ENCODE peak calls at places on chromosomes 5 and 9, in five cellular contexts. One of them, this sample, is unnamed.

GRCh38 chr5:93078082-93079038 is 502.7 kb downstream of the NR2F1-AS1 start:
- DNase-seq in RWPE1: peak
- DNase-seq in OCI-LY7: no peak
- DNase-seq in HFF-Myc: peak
- DNase-seq in AG09309: peak
- DNase-seq in this sample: peak

GRCh38 chr9:123742009-123742767 is 187.7 kb downstream of the DENND1A start:
- DNase-seq in RWPE1: no peak
- DNase-seq in OCI-LY7: no peak
- DNase-seq in HFF-Myc: no peak
- DNase-seq in AG09309: no peak
- DNase-seq in this sample: no peak

GRCh38 chr5:17679597-17680187 is 45.4 kb downstream of the TAF11L14 start:
- DNase-seq in HFF-Myc: no peak
- DNase-seq in AG09309: no peak
- DNase-seq in OCI-LY7: no peak
- DNase-seq in RWPE1: peak
- DNase-seq in this sample: peak

GRCh38 chr9:77534376-77535057 is 113.6 kb downstream of the GNA14 start:
- DNase-seq in RWPE1: no peak
- DNase-seq in OCI-LY7: no peak
- DNase-seq in HFF-Myc: no peak
- DNase-seq in AG09309: no peak
- DNase-seq in this sample: no peak

GRCh38 chr5:157955541-157956172 is 96.7 kb upstream of the CLINT1 start:
- DNase-seq in AG09309: no peak
- DNase-seq in OCI-LY7: no peak
- DNase-seq in HFF-Myc: no peak
- DNase-seq in RWPE1: peak
- DNase-seq in this sample: peak

GRCh38 chr9:137000177-137000930 is 4.0 kb upstream of the CLIC3 start:
- DNase-seq in RWPE1: no peak
- DNase-seq in HFF-Myc: no peak
- DNase-seq in OCI-LY7: peak
- DNase-seq in AG09309: peak
- DNase-seq in this sample: no peak

GRCh38 chr9:12859704-12860251 is 85.0 kb downstream of the LURAP1L start:
- DNase-seq in HFF-Myc: no peak
- DNase-seq in RWPE1: peak
- DNase-seq in OCI-LY7: no peak
- DNase-seq in AG09309: peak
- DNase-seq in this sample: peak

GRCh38 chr9:109498195-109499060 is at the start of gene PTPN3:
- DNase-seq in OCI-LY7: no peak
- DNase-seq in RWPE1: peak
- DNase-seq in HFF-Myc: no peak
- DNase-seq in AG09309: no peak
- DNase-seq in this sample: peak

GRCh38 chr9:36101916-36102741 is 34.4 kb upstream of the GLIPR2 start:
- DNase-seq in RWPE1: peak
- DNase-seq in AG09309: peak
- DNase-seq in OCI-LY7: no peak
- DNase-seq in HFF-Myc: peak
- DNase-seq in this sample: peak

GRCh38 chr9:134839441-134840125 is 41.0 kb upstream of the FCN2 start:
- DNase-seq in AG09309: no peak
- DNase-seq in OCI-LY7: no peak
- DNase-seq in RWPE1: no peak
- DNase-seq in HFF-Myc: no peak
- DNase-seq in this sample: no peak

GRCh38 chr9:113309204-113309813 is 6.1 kb upstream of the RNF183 start:
- DNase-seq in RWPE1: peak
- DNase-seq in HFF-Myc: no peak
- DNase-seq in OCI-LY7: peak
- DNase-seq in AG09309: no peak
- DNase-seq in this sample: peak

GRCh38 chr5:373710-374602 is 52.4 kb downstream of the AHRR start:
- DNase-seq in AG09309: no peak
- DNase-seq in RWPE1: peak
- DNase-seq in HFF-Myc: no peak
- DNase-seq in OCI-LY7: no peak
- DNase-seq in this sample: peak

GRCh38 chr9:69325409-69326212 is 596 bp downstream of the ENTREP1 start:
- DNase-seq in AG09309: no peak
- DNase-seq in RWPE1: no peak
- DNase-seq in HFF-Myc: no peak
- DNase-seq in OCI-LY7: no peak
- DNase-seq in this sample: no peak

GRCh38 chr5:174533771-174534221 is 190.6 kb upstream of the MSX2 start:
- DNase-seq in AG09309: peak
- DNase-seq in HFF-Myc: peak
- DNase-seq in OCI-LY7: no peak
- DNase-seq in RWPE1: peak
- DNase-seq in this sample: peak

GRCh38 chr5:171435908-171436307 is 16.5 kb downstream of the FGF18 start:
- DNase-seq in OCI-LY7: no peak
- DNase-seq in RWPE1: no peak
- DNase-seq in HFF-Myc: no peak
- DNase-seq in AG09309: no peak
- DNase-seq in this sample: no peak

GRCh38 chr5:3825888-3826465 is 230.3 kb downstream of the IRX1 start:
- DNase-seq in OCI-LY7: no peak
- DNase-seq in RWPE1: no peak
- DNase-seq in HFF-Myc: no peak
- DNase-seq in AG09309: no peak
- DNase-seq in this sample: no peak

GRCh38 chr9:137064027-137064879 is 6.1 kb downstream of the SAPCD2 start:
- DNase-seq in RWPE1: peak
- DNase-seq in AG09309: no peak
- DNase-seq in OCI-LY7: peak
- DNase-seq in HFF-Myc: no peak
- DNase-seq in this sample: peak

GRCh38 chr5:135916638-135917263 is 21.1 kb upstream of the IL9 start:
- DNase-seq in OCI-LY7: no peak
- DNase-seq in HFF-Myc: peak
- DNase-seq in RWPE1: no peak
- DNase-seq in AG09309: no peak
- DNase-seq in this sample: no peak

GRCh38 chr5:180976518-180976917 is 12.1 kb upstream of the BTNL3 start:
- DNase-seq in OCI-LY7: peak
- DNase-seq in RWPE1: no peak
- DNase-seq in AG09309: no peak
- DNase-seq in HFF-Myc: no peak
- DNase-seq in this sample: no peak

GRCh38 chr5:133056891-133057290 is 5.1 kb downstream of the HSPA4 start:
- DNase-seq in OCI-LY7: no peak
- DNase-seq in AG09309: no peak
- DNase-seq in HFF-Myc: no peak
- DNase-seq in RWPE1: no peak
- DNase-seq in this sample: no peak
- TF ChIP-seq CTCF in OCI-LY7: no peak
- TF ChIP-seq CTCF in AG09309: no peak
- TF ChIP-seq CTCF in HFF-Myc: no peak
- TF ChIP-seq CTCF in RWPE1: no peak
- TF ChIP-seq CTCF in this sample: no peak

GRCh38 chr9:120510816-120511215 is 69.2 kb downstream of the CDK5RAP2 start:
- DNase-seq in AG09309: no peak
- DNase-seq in RWPE1: no peak
- DNase-seq in OCI-LY7: no peak
- DNase-seq in HFF-Myc: no peak
- DNase-seq in this sample: peak

GRCh38 chr9:120500733-120501132 is 79.2 kb downstream of the CDK5RAP2 start:
- DNase-seq in RWPE1: no peak
- DNase-seq in HFF-Myc: no peak
- DNase-seq in OCI-LY7: no peak
- DNase-seq in AG09309: no peak
- DNase-seq in this sample: no peak

GRCh38 chr9:120507936-120508510 is 71.9 kb downstream of the CDK5RAP2 start:
- DNase-seq in AG09309: no peak
- DNase-seq in RWPE1: no peak
- DNase-seq in HFF-Myc: no peak
- DNase-seq in OCI-LY7: no peak
- DNase-seq in this sample: no peak

GRCh38 chr9:120505186-120505585 is 74.8 kb downstream of the CDK5RAP2 start:
- DNase-seq in OCI-LY7: no peak
- DNase-seq in AG09309: no peak
- DNase-seq in RWPE1: no peak
- DNase-seq in HFF-Myc: no peak
- DNase-seq in this sample: peak
- TF ChIP-seq CTCF in OCI-LY7: no peak
- TF ChIP-seq CTCF in AG09309: peak
- TF ChIP-seq CTCF in RWPE1: no peak
- TF ChIP-seq CTCF in HFF-Myc: no peak
- TF ChIP-seq CTCF in this sample: no peak

GRCh38 chr5:64506567-64507321 is 929 bp downstream of the RGS7BP start:
- DNase-seq in OCI-LY7: no peak
- DNase-seq in RWPE1: no peak
- DNase-seq in HFF-Myc: no peak
- DNase-seq in AG09309: no peak
- DNase-seq in this sample: no peak
- TF ChIP-seq CTCF in OCI-LY7: no peak
- TF ChIP-seq CTCF in RWPE1: no peak
- TF ChIP-seq CTCF in HFF-Myc: no peak
- TF ChIP-seq CTCF in AG09309: no peak
- TF ChIP-seq CTCF in this sample: no peak

GRCh38 chr9:82532504-82532903 is 530.4 kb downstream of the RASEF start:
- DNase-seq in OCI-LY7: no peak
- DNase-seq in RWPE1: peak
- DNase-seq in AG09309: no peak
- DNase-seq in HFF-Myc: no peak
- DNase-seq in this sample: peak
- TF ChIP-seq CTCF in OCI-LY7: peak
- TF ChIP-seq CTCF in RWPE1: peak
- TF ChIP-seq CTCF in AG09309: no peak
- TF ChIP-seq CTCF in HFF-Myc: no peak
- TF ChIP-seq CTCF in this sample: peak

GRCh38 chr5:179261301-179262125 is 83.7 kb downstream of the ADAMTS2 start:
- DNase-seq in RWPE1: no peak
- DNase-seq in HFF-Myc: no peak
- DNase-seq in OCI-LY7: peak
- DNase-seq in AG09309: no peak
- DNase-seq in this sample: no peak
- TF ChIP-seq CTCF in RWPE1: no peak
- TF ChIP-seq CTCF in HFF-Myc: peak
- TF ChIP-seq CTCF in OCI-LY7: peak
- TF ChIP-seq CTCF in AG09309: peak
- TF ChIP-seq CTCF in this sample: no peak